ENCODE peak calls at places on chromosomes 1 and 21, in six cellular contexts. One of them, this sample, is unnamed.

GRCh38 chr1:145978477-145978859 is 14.0 kb downstream of the POLR3GL start:
- DNase-seq in fibroblast of lung: no peak
- DNase-seq in PC-9: no peak
- DNase-seq in CD4-positive, alpha-beta memory T cell: no peak
- DNase-seq in thoracic aorta: no peak
- DNase-seq in endodermal cell: no peak
- DNase-seq in this sample: no peak

GRCh38 chr1:7516341-7516740 is 254.8 kb upstream of the VAMP3 start:
- DNase-seq in fibroblast of lung: no peak
- DNase-seq in PC-9: no peak
- DNase-seq in CD4-positive, alpha-beta memory T cell: no peak
- DNase-seq in thoracic aorta: no peak
- DNase-seq in endodermal cell: peak; percentile 80
- DNase-seq in this sample: no peak

GRCh38 chr1:99675292-99675691 is 29.4 kb downstream of the PALMD start:
- DNase-seq in fibroblast of lung: no peak
- DNase-seq in PC-9: no peak
- DNase-seq in CD4-positive, alpha-beta memory T cell: no peak
- DNase-seq in thoracic aorta: no peak
- DNase-seq in endodermal cell: no peak
- DNase-seq in this sample: no peak

GRCh38 chr1:115682792-115683191 is 41.0 kb downstream of the VANGL1 start:
- DNase-seq in fibroblast of lung: no peak
- DNase-seq in PC-9: no peak
- DNase-seq in CD4-positive, alpha-beta memory T cell: no peak
- DNase-seq in thoracic aorta: no peak
- DNase-seq in endodermal cell: no peak
- DNase-seq in this sample: no peak

GRCh38 chr1:242240061-242240460 is 241.2 kb upstream of the MAP1LC3C start:
- DNase-seq in fibroblast of lung: no peak
- DNase-seq in PC-9: no peak
- DNase-seq in CD4-positive, alpha-beta memory T cell: no peak
- DNase-seq in thoracic aorta: no peak
- DNase-seq in endodermal cell: no peak
- DNase-seq in this sample: no peak

GRCh38 chr1:79745928-79746327 is 739.4 kb upstream of the ADGRL4 start:
- DNase-seq in fibroblast of lung: peak; percentile 33
- DNase-seq in PC-9: no peak
- DNase-seq in CD4-positive, alpha-beta memory T cell: no peak
- DNase-seq in thoracic aorta: no peak
- DNase-seq in endodermal cell: no peak
- DNase-seq in this sample: no peak

GRCh38 chr1:36369061-36369470 is 16.7 kb downstream of the STK40 start:
- DNase-seq in fibroblast of lung: peak; percentile 63
- DNase-seq in PC-9: peak; percentile 84
- DNase-seq in CD4-positive, alpha-beta memory T cell: peak; percentile 80
- DNase-seq in thoracic aorta: peak; percentile 58
- DNase-seq in endodermal cell: peak; percentile 97
- DNase-seq in this sample: peak; percentile 72

GRCh38 chr1:246567258-246568235 is 1.3 kb downstream of the CNST start:
- DNase-seq in fibroblast of lung: peak; percentile 65
- DNase-seq in PC-9: peak; percentile 10
- DNase-seq in CD4-positive, alpha-beta memory T cell: no peak
- DNase-seq in thoracic aorta: no peak
- DNase-seq in endodermal cell: no peak
- DNase-seq in this sample: no peak

GRCh38 chr1:92784051-92784638 is 763 bp downstream of the EVI5 start:
- DNase-seq in fibroblast of lung: peak; percentile 45
- DNase-seq in PC-9: no peak
- DNase-seq in CD4-positive, alpha-beta memory T cell: peak; percentile 57
- DNase-seq in thoracic aorta: no peak
- DNase-seq in endodermal cell: peak; percentile 68
- DNase-seq in this sample: peak; percentile 20

GRCh38 chr1:37244815-37245214 is 210.5 kb upstream of the GRIK3 start:
- DNase-seq in fibroblast of lung: no peak
- DNase-seq in PC-9: no peak
- DNase-seq in CD4-positive, alpha-beta memory T cell: no peak
- DNase-seq in thoracic aorta: no peak
- DNase-seq in endodermal cell: no peak
- DNase-seq in this sample: no peak

GRCh38 chr1:24765308-24765988 is 20.2 kb downstream of the CLIC4 start:
- DNase-seq in fibroblast of lung: peak; percentile 73
- DNase-seq in PC-9: no peak
- DNase-seq in CD4-positive, alpha-beta memory T cell: no peak
- DNase-seq in thoracic aorta: no peak
- DNase-seq in endodermal cell: no peak
- DNase-seq in this sample: no peak

GRCh38 chr1:1212780-1213152 is 1.2 kb downstream of the TNFRSF4 start:
- DNase-seq in fibroblast of lung: no peak
- DNase-seq in PC-9: no peak
- DNase-seq in CD4-positive, alpha-beta memory T cell: peak; percentile 62
- DNase-seq in thoracic aorta: no peak
- DNase-seq in endodermal cell: no peak
- DNase-seq in this sample: no peak

GRCh38 chr1:220563564-220563963 is 35.6 kb downstream of the MARK1 start:
- DNase-seq in fibroblast of lung: no peak
- DNase-seq in PC-9: no peak
- DNase-seq in CD4-positive, alpha-beta memory T cell: no peak
- DNase-seq in thoracic aorta: no peak
- DNase-seq in endodermal cell: no peak
- DNase-seq in this sample: no peak

GRCh38 chr21:19969156-19969555 is 1029.1 kb upstream of the NCAM2 start:
- DNase-seq in fibroblast of lung: no peak
- DNase-seq in PC-9: no peak
- DNase-seq in CD4-positive, alpha-beta memory T cell: no peak
- DNase-seq in thoracic aorta: no peak
- DNase-seq in endodermal cell: no peak
- DNase-seq in this sample: no peak

GRCh38 chr1:33080373-33080772 is 580 bp upstream of the AZIN2 start:
- DNase-seq in fibroblast of lung: no peak
- DNase-seq in PC-9: no peak
- DNase-seq in CD4-positive, alpha-beta memory T cell: no peak
- DNase-seq in thoracic aorta: no peak
- DNase-seq in endodermal cell: no peak
- DNase-seq in this sample: no peak

GRCh38 chr1:26541431-26541815 is 11.9 kb downstream of the RPS6KA1 start:
- DNase-seq in fibroblast of lung: no peak
- DNase-seq in PC-9: no peak
- DNase-seq in CD4-positive, alpha-beta memory T cell: no peak
- DNase-seq in thoracic aorta: no peak
- DNase-seq in endodermal cell: no peak
- DNase-seq in this sample: no peak

GRCh38 chr1:204858381-204858821 is 12.3 kb upstream of the NFASC start:
- DNase-seq in fibroblast of lung: no peak
- DNase-seq in PC-9: no peak
- DNase-seq in CD4-positive, alpha-beta memory T cell: no peak
- DNase-seq in thoracic aorta: no peak
- DNase-seq in endodermal cell: no peak
- DNase-seq in this sample: no peak

GRCh38 chr1:210132582-210132981 is 100.0 kb upstream of the SERTAD4 start:
- DNase-seq in fibroblast of lung: peak; percentile 55
- DNase-seq in PC-9: peak; percentile 6
- DNase-seq in CD4-positive, alpha-beta memory T cell: no peak
- DNase-seq in thoracic aorta: no peak
- DNase-seq in endodermal cell: peak; percentile 62
- DNase-seq in this sample: no peak

GRCh38 chr1:40896482-40896881 is 34.3 kb upstream of the CITED4 start:
- DNase-seq in fibroblast of lung: no peak
- DNase-seq in PC-9: no peak
- DNase-seq in CD4-positive, alpha-beta memory T cell: no peak
- DNase-seq in thoracic aorta: no peak
- DNase-seq in endodermal cell: no peak
- DNase-seq in this sample: no peak

GRCh38 chr1:109322974-109323373 is 16.2 kb upstream of the MYBPHL start:
- DNase-seq in fibroblast of lung: no peak
- DNase-seq in PC-9: no peak
- DNase-seq in CD4-positive, alpha-beta memory T cell: no peak
- DNase-seq in thoracic aorta: no peak
- DNase-seq in endodermal cell: no peak
- DNase-seq in this sample: no peak

DNA sequence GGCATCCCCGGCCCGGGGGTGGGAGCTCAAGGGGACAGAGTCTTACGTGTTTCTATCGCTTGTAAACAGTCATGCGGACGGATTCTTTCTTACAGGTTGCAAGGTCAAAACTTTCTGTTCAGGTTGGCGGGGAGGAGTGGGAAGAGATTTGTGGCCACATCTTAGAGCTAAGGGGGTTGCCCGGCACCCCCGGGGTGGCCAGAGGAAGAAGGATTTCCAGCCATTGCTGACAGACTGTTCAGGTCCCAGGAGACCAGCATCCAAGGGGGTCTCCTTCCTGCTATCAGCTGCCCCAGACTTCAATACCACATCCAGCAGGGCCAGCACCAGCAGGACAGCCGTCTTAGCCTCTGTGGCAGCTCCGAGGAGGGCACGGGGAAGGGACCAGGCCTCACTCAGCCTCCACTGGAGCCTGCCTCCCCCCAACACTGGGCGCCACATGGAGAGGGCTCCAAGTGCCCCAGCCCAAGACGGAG is 52.0 kb downstream of the KIF21B start:
- DNase-seq in fibroblast of lung: no peak
- DNase-seq in PC-9: no peak
- DNase-seq in CD4-positive, alpha-beta memory T cell: no peak
- DNase-seq in thoracic aorta: no peak
- DNase-seq in endodermal cell: no peak
- DNase-seq in this sample: no peak
- H3K27ac ChIP-seq in fibroblast of lung: no peak overlapping the region
- H3K27ac ChIP-seq in PC-9: no peak overlapping the region
- H3K27ac ChIP-seq in CD4-positive, alpha-beta memory T cell: no peak overlapping the region
- H3K27ac ChIP-seq in thoracic aorta: no peak overlapping the region
- H3K27ac ChIP-seq in endodermal cell: no peak overlapping the region
- H3K27ac ChIP-seq in this sample: no peak overlapping the region

GRCh38 chr1:42845866-42846256 is 552 bp upstream of the ZNF691 start:
- DNase-seq in fibroblast of lung: no peak
- DNase-seq in PC-9: no peak
- DNase-seq in CD4-positive, alpha-beta memory T cell: no peak
- DNase-seq in thoracic aorta: no peak
- DNase-seq in endodermal cell: no peak
- DNase-seq in this sample: no peak

GRCh38 chr1:42846257-42847110 is at the start of gene ZNF691:
- DNase-seq in fibroblast of lung: peak; percentile 98
- DNase-seq in PC-9: peak; percentile 93
- DNase-seq in CD4-positive, alpha-beta memory T cell: peak; percentile 88
- DNase-seq in thoracic aorta: peak; percentile 89
- DNase-seq in endodermal cell: peak; percentile 97
- DNase-seq in this sample: peak; percentile 97

GRCh38 chr1:42848823-42849537 is 2.6 kb downstream of the ZNF691 start:
- DNase-seq in fibroblast of lung: no peak
- DNase-seq in PC-9: no peak
- DNase-seq in CD4-positive, alpha-beta memory T cell: no peak
- DNase-seq in thoracic aorta: no peak
- DNase-seq in endodermal cell: no peak
- DNase-seq in this sample: no peak

GRCh38 chr1:42847721-42848470 is 1.5 kb downstream of the ZNF691 start:
- DNase-seq in fibroblast of lung: no peak
- DNase-seq in PC-9: no peak
- DNase-seq in CD4-positive, alpha-beta memory T cell: no peak
- DNase-seq in thoracic aorta: no peak
- DNase-seq in endodermal cell: no peak
- DNase-seq in this sample: no peak

DNA sequence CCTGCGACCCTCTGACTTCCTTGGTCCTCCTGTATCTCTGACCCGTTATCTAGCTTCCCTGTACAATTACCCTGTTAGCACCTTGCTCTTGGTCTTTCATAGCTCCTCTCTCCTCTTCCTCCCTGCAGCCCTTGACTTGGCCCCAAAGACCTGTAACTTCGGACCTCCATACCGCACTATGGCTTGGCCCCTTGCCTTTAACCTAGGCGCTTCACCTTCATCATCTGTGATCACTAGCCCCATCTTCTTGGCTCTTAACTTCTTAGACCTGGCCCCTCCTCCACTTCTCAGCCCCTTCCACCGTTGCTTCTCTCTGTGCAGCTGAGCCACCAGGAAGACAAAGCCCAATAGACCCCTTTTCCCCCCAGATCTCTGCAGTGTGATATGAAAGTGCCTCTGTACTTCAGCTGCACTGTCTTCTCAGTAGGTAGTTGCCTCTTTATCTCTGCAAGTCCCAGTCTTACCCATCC is 733 bp downstream of the ZNF691 start:
- DNase-seq in fibroblast of lung: no peak
- DNase-seq in PC-9: no peak
- DNase-seq in CD4-positive, alpha-beta memory T cell: no peak
- DNase-seq in thoracic aorta: no peak
- DNase-seq in endodermal cell: no peak
- DNase-seq in this sample: no peak
- H3K27ac ChIP-seq in fibroblast of lung: peak overlapping the region; percentile 56
- H3K27ac ChIP-seq in PC-9: no peak overlapping the region
- H3K27ac ChIP-seq in CD4-positive, alpha-beta memory T cell: peak overlapping the region; percentile 72
- H3K27ac ChIP-seq in thoracic aorta: peak overlapping the region; percentile 53
- H3K27ac ChIP-seq in endodermal cell: no peak overlapping the region
- H3K27ac ChIP-seq in this sample: peak overlapping the region; percentile 81

DNA sequence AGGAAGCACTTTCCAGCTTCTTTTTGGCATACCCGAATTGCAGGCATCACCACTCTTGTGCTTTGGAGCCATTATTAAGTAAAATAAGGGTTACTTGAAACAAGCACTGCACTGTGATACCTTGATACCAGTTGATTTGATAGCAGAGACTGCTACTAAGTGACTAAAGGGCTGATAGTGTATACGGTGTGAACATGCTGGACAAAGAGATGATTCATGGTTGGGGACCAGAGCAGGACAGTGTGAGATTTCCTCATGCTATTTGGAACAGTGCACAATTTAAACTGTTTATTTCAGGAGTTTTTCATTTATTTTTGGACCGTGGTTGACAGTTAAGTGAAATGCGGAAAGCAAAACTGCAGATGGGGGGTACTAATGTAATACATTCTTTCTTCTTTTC is 9.9 kb downstream of the RPS27 start:
- DNase-seq in fibroblast of lung: no peak
- DNase-seq in PC-9: no peak
- DNase-seq in CD4-positive, alpha-beta memory T cell: no peak
- DNase-seq in thoracic aorta: no peak
- DNase-seq in endodermal cell: no peak
- DNase-seq in this sample: no peak
- H3K27ac ChIP-seq in fibroblast of lung: no peak overlapping the region
- H3K27ac ChIP-seq in PC-9: peak overlapping the region; percentile 76
- H3K27ac ChIP-seq in CD4-positive, alpha-beta memory T cell: no peak overlapping the region
- H3K27ac ChIP-seq in thoracic aorta: no peak overlapping the region
- H3K27ac ChIP-seq in endodermal cell: no peak overlapping the region
- H3K27ac ChIP-seq in this sample: no peak overlapping the region

DNA sequence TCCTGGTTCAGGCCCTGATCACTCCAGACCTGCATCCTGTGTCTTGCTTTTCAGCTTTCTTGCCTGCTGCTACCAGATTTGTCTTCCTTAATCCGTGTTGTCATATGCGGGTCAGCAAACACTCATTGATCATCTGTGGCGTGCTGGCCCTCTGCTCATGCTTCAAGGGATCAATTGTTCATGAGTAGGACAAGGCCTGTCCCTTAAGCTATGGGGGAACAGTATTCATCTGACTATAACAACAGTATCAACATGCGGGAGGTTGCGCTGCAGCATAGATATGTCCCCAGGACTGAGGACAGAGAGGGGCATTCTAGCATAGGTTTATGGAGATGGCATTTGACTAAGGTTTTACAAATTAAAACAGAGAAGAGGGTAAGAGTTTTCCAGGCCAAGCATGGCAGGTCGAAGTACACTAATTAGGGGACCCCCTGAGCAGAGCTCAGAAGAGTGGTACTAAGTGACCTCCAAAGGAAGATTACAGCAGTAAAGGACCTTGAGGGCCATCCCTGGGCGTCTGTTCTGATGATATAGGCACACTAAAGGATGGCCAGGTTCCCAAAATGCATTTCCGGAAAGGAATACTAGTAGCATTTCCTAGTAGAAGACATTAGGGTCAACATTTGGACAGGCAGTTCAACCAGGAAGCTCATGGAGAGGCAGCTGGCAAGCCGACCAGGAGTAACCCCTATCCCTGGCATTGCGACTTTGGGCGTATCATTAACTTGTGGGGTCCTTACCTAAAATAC is 805 bp upstream of the ZNF672 start:
- DNase-seq in fibroblast of lung: no peak
- DNase-seq in PC-9: no peak
- DNase-seq in CD4-positive, alpha-beta memory T cell: no peak
- DNase-seq in thoracic aorta: no peak
- DNase-seq in endodermal cell: no peak
- DNase-seq in this sample: no peak
- H3K27ac ChIP-seq in fibroblast of lung: peak overlapping the region; percentile 39
- H3K27ac ChIP-seq in PC-9: peak overlapping the region; percentile 23
- H3K27ac ChIP-seq in CD4-positive, alpha-beta memory T cell: peak overlapping the region; percentile 97
- H3K27ac ChIP-seq in thoracic aorta: peak overlapping the region; percentile 91
- H3K27ac ChIP-seq in endodermal cell: peak overlapping the region; percentile 29
- H3K27ac ChIP-seq in this sample: peak overlapping the region; percentile 99

This sample was measured in prostate gland.